ENCODE peak calls at places on chromosomes 7 and 10, in ten cellular contexts. R is effector memory CD4-positive, alpha-beta T cell; K is renal cortical epithelial cell; P is stimulated activated CD4-positive, alpha-beta T cell treated with anti-CD3 and anti-CD28 coated beads, TNF-alpha, amount 100 ng/mL, for 1 hour; H is NCI-H524; E is Kasumi-1; O is iPS DF 19.7; C is HEK293T; S is cardiac muscle cell; B is activated CD4-positive, alpha-beta T cell treated with anti-CD3 and anti-CD28 coated beads, Interleukin-2, amount 50 U/mL, for 24 hours. N is an unnamed sample.

GRCh38 chr7:158107806-158108205 is 479.8 kb downstream of the PTPRN2 start:
- DNase-seq in H (no peak), R (no peak), O (no peak), C (no peak), B (no peak), E (no peak), S (no peak), K (no peak), P (no peak), N (no peak)

GRCh38 chr10:128073880-128074279 is 52.3 kb downstream of the MKI67 start:
- DNase-seq in S (no peak), O (no peak), R (no peak), P (no peak), K (no peak), B (no peak), E (peak; percentile 54), H (no peak), C (no peak), N (no peak)

GRCh38 chr7:158097511-158098124 is 490.0 kb downstream of the PTPRN2 start:
- DNase-seq in K (no peak), E (no peak), P (no peak), R (no peak), O (no peak), S (no peak), B (no peak), H (no peak), C (no peak), N (no peak)

GRCh38 chr7:121489440-121489839 is 93.3 kb upstream of the FAM3C start:
- DNase-seq in K (no peak), O (no peak), C (no peak), B (no peak), R (no peak), E (no peak), H (no peak), P (no peak), S (no peak), N (no peak)

GRCh38 chr10:125102216-125102615 is 58.1 kb downstream of the CTBP2 start:
- DNase-seq in R (no peak), S (no peak), B (no peak), E (peak; percentile 87), K (peak; percentile 77), O (no peak), C (no peak), P (no peak), H (no peak), N (no peak)

GRCh38 chr10:10092581-10092980 is 925.1 kb upstream of the CELF2 start:
- DNase-seq in C (no peak), P (no peak), B (no peak), K (no peak), H (no peak), E (no peak), S (peak; percentile 64), R (no peak), O (no peak), N (no peak)

GRCh38 chr10:62618576-62619408 is 185.7 kb upstream of the ADO start:
- DNase-seq in C (no peak), R (no peak), S (no peak), O (no peak), B (no peak), H (no peak), P (no peak), E (peak; percentile 69), K (peak; percentile 47), N (no peak)

GRCh38 chr10:114631678-114632417 is 26.2 kb downstream of the ABLIM1 start:
- DNase-seq in S (peak; percentile 77), O (no peak), H (no peak), B (no peak), P (peak; percentile 7), K (peak; percentile 78), E (no peak), R (no peak), C (peak; percentile 59), N (no peak)

GRCh38 chr7:96097802-96098201 is 224.1 kb downstream of the SLC25A13 start:
- DNase-seq in O (no peak), E (no peak), R (no peak), S (no peak), C (no peak), H (no peak), K (no peak), P (no peak), B (no peak), N (no peak)

GRCh38 chr10:44854693-44855350 is 56.3 kb upstream of the TMEM72 start:
- DNase-seq in P (no peak), E (no peak), B (no peak), O (no peak), C (no peak), S (no peak), R (no peak), K (no peak), H (no peak), N (no peak)

GRCh38 chr10:51886438-51887068 is 187.2 kb upstream of the CSTF2T start:
- DNase-seq in C (no peak), K (no peak), P (no peak), R (no peak), E (no peak), B (no peak), S (no peak), H (no peak), O (no peak), N (no peak)

GRCh38 chr7:140214075-140214684 is 37.4 kb upstream of the KDM7A start:
- DNase-seq in P (no peak), B (no peak), K (peak; percentile 92), E (no peak), C (no peak), H (peak; percentile 9), R (no peak), O (no peak), S (no peak), N (no peak)

GRCh38 chr10:8726087-8726486 is 671.6 kb downstream of the GATA3 start:
- DNase-seq in C (no peak), K (peak; percentile 53), S (no peak), B (no peak), O (no peak), R (no peak), H (no peak), P (no peak), E (no peak), N (no peak)

GRCh38 chr7:90552521-90552920 is 43.6 kb upstream of the CDK14 start:
- DNase-seq in E (peak; percentile 56), H (no peak), B (no peak), S (no peak), K (peak; percentile 25), P (no peak), C (no peak), R (no peak), O (no peak), N (no peak)

GRCh38 chr10:77308084-77308732 is 329.4 kb downstream of the KCNMA1 start:
- DNase-seq in K (no peak), S (no peak), H (no peak), B (no peak), R (no peak), E (no peak), O (no peak), C (no peak), P (no peak), N (no peak)

GRCh38 chr7:50397320-50397970 is 52.7 kb downstream of the FIGNL1 start:
- DNase-seq in O (no peak), P (no peak), R (peak; percentile 23), E (no peak), H (no peak), C (no peak), K (no peak), S (no peak), B (peak; percentile 49), N (no peak)

GRCh38 chr10:79420974-79421688 is 24.3 kb downstream of the ZCCHC24 start:
- DNase-seq in P (no peak), S (no peak), C (no peak), O (no peak), K (no peak), R (no peak), H (no peak), B (no peak), E (no peak), N (no peak)

GRCh38 chr7:23100697-23101096 is 4.9 kb upstream of the KLHL7 start:
- DNase-seq in O (no peak), B (no peak), R (no peak), E (peak; percentile 41), S (peak; percentile 77), K (no peak), C (peak; percentile 16), H (no peak), P (no peak), N (peak; percentile 35)

GRCh38 chr7:156964971-156965370 is 15.5 kb downstream of the NOM1 start:
- DNase-seq in B (no peak), O (no peak), E (no peak), S (no peak), K (no peak), C (no peak), H (no peak), R (no peak), P (no peak), N (no peak)

GRCh38 chr7:3021825-3022224 is 21.8 kb downstream of the CARD11 start:
- DNase-seq in H (no peak), K (no peak), R (no peak), S (no peak), O (no peak), B (no peak), E (no peak), C (no peak), P (no peak), N (no peak)

GRCh38 chr10:87875929-87876571 is 12.6 kb downstream of the PTEN start:
- DNase-seq in R (no peak), E (no peak), C (no peak), K (no peak), S (no peak), B (no peak), O (no peak), H (no peak), P (no peak), N (no peak)

GRCh38 chr10:133592716-133593115 is 27.3 kb upstream of the SYCE1 start:
- DNase-seq in E (no peak), S (no peak), B (no peak), O (no peak), H (no peak), C (no peak), R (no peak), P (no peak), K (no peak), N (no peak)

GRCh38 chr7:2520808-2521146 is 1.2 kb downstream of the LFNG start:
- DNase-seq in R (no peak), H (no peak), B (no peak), P (no peak), K (peak; percentile 30), C (no peak), S (no peak), E (no peak), O (no peak), N (no peak)

GRCh38 chr10:110932505-110933180 is 13.2 kb downstream of the SHOC2 start:
- DNase-seq in P (no peak), C (no peak), O (no peak), H (no peak), K (peak; percentile 28), E (no peak), B (no peak), S (no peak), R (no peak), N (no peak)

GRCh38 chr7:150381785-150382122 is 2.6 kb downstream of the ZNF775 start:
- DNase-seq in C (no peak), E (no peak), B (no peak), R (no peak), O (no peak), S (no peak), K (no peak), P (no peak), H (no peak), N (no peak)

GRCh38 chr10:89793649-89794254 is 92.4 kb downstream of the KIF20B start:
- DNase-seq in H (peak; percentile 3), B (peak; percentile 49), R (peak; percentile 12), S (peak; percentile 85), E (peak; percentile 87), O (peak; percentile 25), K (peak; percentile 70), P (no peak), C (peak; percentile 62), N (peak; percentile 55)

GRCh38 chr10:116597543-116597942 is 6.8 kb downstream of the PNLIPRP1 start:
- DNase-seq in S (no peak), E (no peak), H (no peak), P (no peak), B (no peak), C (no peak), O (no peak), R (no peak), K (no peak), N (no peak)

GRCh38 chr10:69318997-69319727 is 40.9 kb downstream of the HK1 start:
- DNase-seq in E (peak; percentile 44), S (peak; percentile 64), O (no peak), B (peak; percentile 77), R (peak; percentile 71), P (peak; percentile 59), K (peak; percentile 30), C (no peak), H (no peak), N (no peak)